ENCODE peak calls at places on chromosomes 13 and 19, in seven cellular contexts. One of them, this sample, is unnamed.

GRCh38 chr13:73598021-73598712 is 536.0 kb downstream of the KLF12 start:
- DNase-seq in SJSA1: no peak
- DNase-seq in RWPE1: peak
- DNase-seq in naive thymus-derived CD4-positive, alpha-beta T cell: no peak
- DNase-seq in tibial nerve: no peak
- DNase-seq in psoas muscle: no peak
- DNase-seq in fibroblast of lung: peak
- DNase-seq in this sample: no peak

GRCh38 chr19:54724142-54724541 is at the start of gene KIR3DL3:
- DNase-seq in SJSA1: no peak
- DNase-seq in RWPE1: no peak
- DNase-seq in naive thymus-derived CD4-positive, alpha-beta T cell: no peak
- DNase-seq in tibial nerve: no peak
- DNase-seq in psoas muscle: no peak
- DNase-seq in fibroblast of lung: no peak
- DNase-seq in this sample: no peak

GRCh38 chr13:67223742-67224141 is 6.4 kb downstream of the PCDH9 start:
- DNase-seq in SJSA1: no peak
- DNase-seq in RWPE1: no peak
- DNase-seq in naive thymus-derived CD4-positive, alpha-beta T cell: no peak
- DNase-seq in tibial nerve: no peak
- DNase-seq in psoas muscle: no peak
- DNase-seq in fibroblast of lung: peak
- DNase-seq in this sample: no peak

GRCh38 chr13:30234763-30235162 is 72.6 kb downstream of the KATNAL1 start:
- DNase-seq in SJSA1: peak
- DNase-seq in RWPE1: no peak
- DNase-seq in naive thymus-derived CD4-positive, alpha-beta T cell: no peak
- DNase-seq in tibial nerve: no peak
- DNase-seq in psoas muscle: no peak
- DNase-seq in fibroblast of lung: peak
- DNase-seq in this sample: no peak

GRCh38 chr13:44894001-44894770 is 95.1 kb downstream of the NUFIP1 start:
- DNase-seq in SJSA1: no peak
- DNase-seq in RWPE1: no peak
- DNase-seq in naive thymus-derived CD4-positive, alpha-beta T cell: no peak
- DNase-seq in tibial nerve: no peak
- DNase-seq in psoas muscle: no peak
- DNase-seq in fibroblast of lung: no peak
- DNase-seq in this sample: no peak

GRCh38 chr13:41407380-41407779 is 50.0 kb upstream of the RGCC start:
- DNase-seq in SJSA1: no peak
- DNase-seq in RWPE1: no peak
- DNase-seq in naive thymus-derived CD4-positive, alpha-beta T cell: no peak
- DNase-seq in tibial nerve: no peak
- DNase-seq in psoas muscle: no peak
- DNase-seq in fibroblast of lung: peak
- DNase-seq in this sample: no peak

GRCh38 chr13:27006519-27007161 is 165.0 kb downstream of the USP12 start:
- DNase-seq in SJSA1: no peak
- DNase-seq in RWPE1: no peak
- DNase-seq in naive thymus-derived CD4-positive, alpha-beta T cell: no peak
- DNase-seq in tibial nerve: no peak
- DNase-seq in psoas muscle: no peak
- DNase-seq in fibroblast of lung: peak
- DNase-seq in this sample: no peak

GRCh38 chr19:2101417-2102335 is 5.0 kb downstream of the IZUMO4 start:
- DNase-seq in SJSA1: no peak
- DNase-seq in RWPE1: no peak
- DNase-seq in naive thymus-derived CD4-positive, alpha-beta T cell: no peak
- DNase-seq in tibial nerve: no peak
- DNase-seq in psoas muscle: no peak
- DNase-seq in fibroblast of lung: no peak
- DNase-seq in this sample: no peak

GRCh38 chr13:63088226-63088625 is 1672.6 kb upstream of the PCDH20 start:
- DNase-seq in SJSA1: no peak
- DNase-seq in RWPE1: no peak
- DNase-seq in naive thymus-derived CD4-positive, alpha-beta T cell: no peak
- DNase-seq in tibial nerve: no peak
- DNase-seq in psoas muscle: no peak
- DNase-seq in fibroblast of lung: peak
- DNase-seq in this sample: no peak

GRCh38 chr13:20173121-20173746 is 12.4 kb upstream of the GJA3 start:
- DNase-seq in SJSA1: no peak
- DNase-seq in RWPE1: no peak
- DNase-seq in naive thymus-derived CD4-positive, alpha-beta T cell: no peak
- DNase-seq in tibial nerve: no peak
- DNase-seq in psoas muscle: no peak
- DNase-seq in fibroblast of lung: no peak
- DNase-seq in this sample: no peak

GRCh38 chr13:39603424-39603947 is 493 bp upstream of the LHFPL6 start:
- DNase-seq in SJSA1: peak
- DNase-seq in RWPE1: no peak
- DNase-seq in naive thymus-derived CD4-positive, alpha-beta T cell: no peak
- DNase-seq in tibial nerve: no peak
- DNase-seq in psoas muscle: no peak
- DNase-seq in fibroblast of lung: peak
- DNase-seq in this sample: no peak

GRCh38 chr13:39602614-39603366 is at the start of gene LHFPL6:
- DNase-seq in SJSA1: peak
- DNase-seq in RWPE1: peak
- DNase-seq in naive thymus-derived CD4-positive, alpha-beta T cell: no peak
- DNase-seq in tibial nerve: peak
- DNase-seq in psoas muscle: peak
- DNase-seq in fibroblast of lung: peak
- DNase-seq in this sample: peak

GRCh38 chr13:39601636-39602035 is 1.4 kb downstream of the LHFPL6 start:
- DNase-seq in SJSA1: no peak
- DNase-seq in RWPE1: no peak
- DNase-seq in naive thymus-derived CD4-positive, alpha-beta T cell: no peak
- DNase-seq in tibial nerve: no peak
- DNase-seq in psoas muscle: no peak
- DNase-seq in fibroblast of lung: no peak
- DNase-seq in this sample: no peak

GRCh38 chr13:39600766-39601165 is 2.2 kb downstream of the LHFPL6 start:
- DNase-seq in SJSA1: no peak
- DNase-seq in RWPE1: no peak
- DNase-seq in naive thymus-derived CD4-positive, alpha-beta T cell: no peak
- DNase-seq in tibial nerve: peak
- DNase-seq in psoas muscle: peak
- DNase-seq in fibroblast of lung: no peak
- DNase-seq in this sample: peak

GRCh38 chr13:39602277-39602613 is 748 bp downstream of the LHFPL6 start:
- DNase-seq in SJSA1: no peak
- DNase-seq in RWPE1: no peak
- DNase-seq in naive thymus-derived CD4-positive, alpha-beta T cell: no peak
- DNase-seq in tibial nerve: no peak
- DNase-seq in psoas muscle: no peak
- DNase-seq in fibroblast of lung: no peak
- DNase-seq in this sample: no peak
- H3K27ac ChIP-seq in SJSA1: peak
- H3K27ac ChIP-seq in RWPE1: peak
- H3K27ac ChIP-seq in naive thymus-derived CD4-positive, alpha-beta T cell: no peak
- H3K27ac ChIP-seq in tibial nerve: peak
- H3K27ac ChIP-seq in psoas muscle: peak
- H3K27ac ChIP-seq in fibroblast of lung: peak
- H3K27ac ChIP-seq in this sample: peak

GRCh38 chr13:102091231-102091630 is 310.6 kb downstream of the FGF14 start:
- DNase-seq in SJSA1: no peak
- DNase-seq in RWPE1: peak
- DNase-seq in naive thymus-derived CD4-positive, alpha-beta T cell: no peak
- DNase-seq in tibial nerve: no peak
- DNase-seq in psoas muscle: no peak
- DNase-seq in fibroblast of lung: peak
- DNase-seq in this sample: no peak

GRCh38 chr13:102090532-102090931 is 311.3 kb downstream of the FGF14 start:
- DNase-seq in SJSA1: no peak
- DNase-seq in RWPE1: no peak
- DNase-seq in naive thymus-derived CD4-positive, alpha-beta T cell: no peak
- DNase-seq in tibial nerve: no peak
- DNase-seq in psoas muscle: no peak
- DNase-seq in fibroblast of lung: no peak
- DNase-seq in this sample: no peak

GRCh38 chr13:102089177-102089576 is 312.7 kb downstream of the FGF14 start:
- DNase-seq in SJSA1: no peak
- DNase-seq in RWPE1: no peak
- DNase-seq in naive thymus-derived CD4-positive, alpha-beta T cell: no peak
- DNase-seq in tibial nerve: no peak
- DNase-seq in psoas muscle: no peak
- DNase-seq in fibroblast of lung: no peak
- DNase-seq in this sample: no peak

DNA sequence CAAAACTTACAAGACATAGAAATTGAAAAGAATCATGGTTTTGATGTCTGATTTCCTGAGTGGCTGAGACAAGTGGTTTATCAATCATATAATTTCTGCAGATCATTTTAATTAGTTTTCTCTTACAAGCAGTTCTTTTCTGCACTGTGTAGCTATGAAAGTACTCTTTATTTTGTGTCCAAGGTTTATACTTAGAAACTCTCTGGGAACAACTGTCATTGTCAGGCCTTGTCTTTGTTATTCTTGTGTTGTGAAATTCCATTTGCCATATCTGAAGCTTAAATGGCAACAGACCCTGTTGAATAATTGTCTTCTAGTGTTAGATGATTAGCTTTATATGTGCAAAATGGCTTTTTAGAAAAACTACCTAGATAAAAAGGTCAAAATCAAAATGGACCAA is 312.1 kb downstream of the FGF14 start:
- DNase-seq in SJSA1: no peak
- DNase-seq in RWPE1: no peak
- DNase-seq in naive thymus-derived CD4-positive, alpha-beta T cell: no peak
- DNase-seq in tibial nerve: no peak
- DNase-seq in psoas muscle: no peak
- DNase-seq in fibroblast of lung: no peak
- DNase-seq in this sample: no peak
- H3K27ac ChIP-seq in SJSA1: no peak
- H3K27ac ChIP-seq in RWPE1: no peak
- H3K27ac ChIP-seq in naive thymus-derived CD4-positive, alpha-beta T cell: no peak
- H3K27ac ChIP-seq in tibial nerve: no peak
- H3K27ac ChIP-seq in psoas muscle: peak
- H3K27ac ChIP-seq in fibroblast of lung: no peak
- H3K27ac ChIP-seq in this sample: no peak

DNA sequence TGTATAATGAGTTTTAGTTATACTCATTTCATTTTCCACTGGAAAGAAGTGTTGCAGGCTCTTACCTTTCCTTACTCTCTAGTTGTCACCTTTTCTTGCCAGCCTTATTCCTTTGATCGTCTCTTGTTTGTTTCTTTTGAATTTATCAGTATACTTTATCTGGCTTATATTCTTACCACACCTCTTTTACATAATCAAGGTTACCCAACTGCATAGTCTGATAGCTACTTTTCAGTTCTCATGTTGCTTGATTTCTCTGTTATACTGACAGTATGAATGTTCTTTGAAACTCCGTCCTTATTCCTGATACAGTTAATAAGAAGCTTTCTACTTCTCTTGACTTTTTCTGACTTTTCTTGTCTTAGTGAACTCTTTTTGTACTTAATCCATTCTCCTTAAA is 4.5 kb downstream of the NDFIP2 start:
- DNase-seq in SJSA1: no peak
- DNase-seq in RWPE1: no peak
- DNase-seq in naive thymus-derived CD4-positive, alpha-beta T cell: no peak
- DNase-seq in tibial nerve: no peak
- DNase-seq in psoas muscle: no peak
- DNase-seq in fibroblast of lung: no peak
- DNase-seq in this sample: no peak
- H3K27ac ChIP-seq in SJSA1: peak
- H3K27ac ChIP-seq in RWPE1: peak
- H3K27ac ChIP-seq in naive thymus-derived CD4-positive, alpha-beta T cell: no peak
- H3K27ac ChIP-seq in tibial nerve: no peak
- H3K27ac ChIP-seq in psoas muscle: peak
- H3K27ac ChIP-seq in fibroblast of lung: peak
- H3K27ac ChIP-seq in this sample: no peak

GRCh38 chr13:113491418-113491883 is 940 bp upstream of the DCUN1D2 start:
- DNase-seq in SJSA1: peak
- DNase-seq in RWPE1: peak
- DNase-seq in naive thymus-derived CD4-positive, alpha-beta T cell: no peak
- DNase-seq in tibial nerve: no peak
- DNase-seq in psoas muscle: peak
- DNase-seq in fibroblast of lung: peak
- DNase-seq in this sample: no peak

GRCh38 chr13:113490496-113491417 is at the start of gene DCUN1D2:
- DNase-seq in SJSA1: peak
- DNase-seq in RWPE1: peak
- DNase-seq in naive thymus-derived CD4-positive, alpha-beta T cell: peak
- DNase-seq in tibial nerve: peak
- DNase-seq in psoas muscle: peak
- DNase-seq in fibroblast of lung: peak
- DNase-seq in this sample: peak

GRCh38 chr13:113488283-113488682 is 2.2 kb downstream of the DCUN1D2 start:
- DNase-seq in SJSA1: no peak
- DNase-seq in RWPE1: no peak
- DNase-seq in naive thymus-derived CD4-positive, alpha-beta T cell: no peak
- DNase-seq in tibial nerve: no peak
- DNase-seq in psoas muscle: no peak
- DNase-seq in fibroblast of lung: no peak
- DNase-seq in this sample: no peak

GRCh38 chr13:113489171-113489548 is 1.4 kb downstream of the DCUN1D2 start:
- DNase-seq in SJSA1: no peak
- DNase-seq in RWPE1: peak
- DNase-seq in naive thymus-derived CD4-positive, alpha-beta T cell: no peak
- DNase-seq in tibial nerve: no peak
- DNase-seq in psoas muscle: no peak
- DNase-seq in fibroblast of lung: no peak
- DNase-seq in this sample: no peak

DNA sequence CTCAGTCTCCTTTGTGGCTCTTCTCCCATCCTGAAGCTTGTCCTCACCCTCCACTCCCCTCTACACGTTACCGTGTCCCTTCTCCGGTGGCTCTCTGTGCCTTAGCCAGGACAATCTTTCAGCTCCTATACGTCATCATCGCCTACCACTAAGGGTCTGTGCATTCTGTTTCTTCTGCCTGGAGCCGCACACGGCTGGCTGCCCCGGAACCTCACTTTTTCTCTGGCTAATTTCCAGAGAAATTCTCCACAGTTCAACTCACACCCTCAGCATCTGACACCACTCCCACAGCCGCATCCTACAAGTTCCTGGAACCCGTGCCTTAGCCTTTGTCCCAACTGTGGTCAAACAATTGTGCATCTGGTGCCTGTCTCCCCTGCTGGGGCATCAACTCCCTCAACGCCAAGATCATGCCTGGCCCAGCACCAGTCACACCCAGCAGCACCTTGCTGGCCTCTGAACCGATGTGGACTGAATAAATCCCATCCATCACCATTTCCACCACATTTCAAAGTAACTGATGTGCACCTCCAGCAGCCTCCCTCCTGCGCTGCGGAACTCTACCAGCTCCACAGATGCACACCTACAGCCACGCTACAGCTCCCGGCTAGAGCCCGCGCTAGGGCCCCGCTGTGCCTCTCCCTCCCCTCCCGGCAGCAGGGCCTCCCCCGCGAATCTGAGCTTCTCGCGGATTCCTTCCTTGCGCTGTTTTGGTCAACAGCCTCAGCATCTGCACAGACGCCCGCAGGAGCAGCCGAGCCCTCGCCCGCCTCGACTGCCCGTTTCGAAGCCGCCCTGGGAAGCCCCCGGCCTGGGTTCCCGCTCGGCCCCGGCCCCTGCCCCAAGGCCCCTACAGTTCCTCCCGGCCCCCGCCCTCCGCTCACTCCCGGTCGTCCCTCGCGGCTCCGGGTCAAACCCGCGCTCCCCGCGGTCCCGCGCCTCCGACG is 689 bp downstream of the DCUN1D2 start:
- DNase-seq in SJSA1: peak
- DNase-seq in RWPE1: peak
- DNase-seq in naive thymus-derived CD4-positive, alpha-beta T cell: peak
- DNase-seq in tibial nerve: no peak
- DNase-seq in psoas muscle: no peak
- DNase-seq in fibroblast of lung: peak
- DNase-seq in this sample: no peak
- H3K27ac ChIP-seq in SJSA1: no peak
- H3K27ac ChIP-seq in RWPE1: peak
- H3K27ac ChIP-seq in naive thymus-derived CD4-positive, alpha-beta T cell: peak
- H3K27ac ChIP-seq in tibial nerve: peak
- H3K27ac ChIP-seq in psoas muscle: peak
- H3K27ac ChIP-seq in fibroblast of lung: peak
- H3K27ac ChIP-seq in this sample: peak

This sample was measured in substantia nigra.